ENCODE peak calls at places on chromosome 2, in eight cellular contexts. Y is small intestine, N is ovary, T is PC-3, V is tibial artery, R is pancreas, U is psoas muscle, H is fibroblast of lung. E is an unnamed sample.

GRCh38 chr2:191165190-191165643 is 14.4 kb upstream of the STAT4 start:
- DNase-seq in R (no peak), U (no peak), T (peak; percentile 80), H (peak; percentile 45), Y (peak; percentile 56), N (no peak), V (no peak), E (no peak)

GRCh38 chr2:213317929-213318328 is 33.7 kb downstream of the SPAG16 start:
- DNase-seq in H (peak; percentile 84), R (no peak), T (peak; percentile 56), N (no peak), Y (no peak), V (no peak), U (no peak), E (no peak)

GRCh38 chr2:67600472-67600871 is 203.3 kb downstream of the ETAA1 start:
- DNase-seq in U (no peak), R (no peak), T (peak; percentile 15), H (peak; percentile 68), V (no peak), Y (no peak), N (no peak), E (no peak)

GRCh38 chr2:105582952-105583660 is 161.6 kb upstream of the NCK2 start:
- DNase-seq in T (no peak), U (no peak), H (no peak), R (peak; percentile 37), N (no peak), V (no peak), Y (peak; percentile 98), E (no peak)

GRCh38 chr2:23384551-23385349 is at the start of gene KLHL29:
- DNase-seq in N (peak; percentile 94), T (peak; percentile 74), R (peak; percentile 72), Y (peak; percentile 65), V (peak; percentile 85), U (peak; percentile 94), H (peak; percentile 62), E (peak; percentile 85)

GRCh38 chr2:50401772-50402653 is 629.9 kb downstream of the NRXN1 start:
- DNase-seq in V (peak; percentile 20), N (no peak), R (peak; percentile 7), T (peak; percentile 75), Y (peak; percentile 25), U (no peak), H (peak; percentile 50), E (peak; percentile 59)

GRCh38 chr2:229104863-229105468 is 166.1 kb downstream of the PID1 start:
- DNase-seq in T (no peak), N (no peak), H (no peak), R (no peak), U (no peak), V (no peak), Y (no peak), E (no peak)

GRCh38 chr2:111617804-111618576 is 266.0 kb downstream of the ANAPC1 start:
- DNase-seq in N (no peak), T (no peak), U (peak; percentile 68), H (no peak), V (peak; percentile 74), R (no peak), Y (no peak), E (no peak)

GRCh38 chr2:2647156-2647555 is 316.1 kb upstream of the MYT1L start:
- DNase-seq in H (peak; percentile 47), Y (peak; percentile 59), R (no peak), V (no peak), T (peak; percentile 61), N (no peak), U (no peak), E (no peak)

GRCh38 chr2:108534577-108535379 is 508 bp downstream of the LIMS1 start:
- DNase-seq in N (no peak), Y (peak; percentile 43), R (peak; percentile 10), T (peak; percentile 48), V (peak; percentile 34), H (peak; percentile 42), U (peak; percentile 68), E (peak; percentile 40)

GRCh38 chr2:161158882-161159281 is 1.3 kb upstream of the TANK start:
- DNase-seq in U (no peak), R (no peak), T (no peak), N (no peak), V (no peak), H (no peak), Y (no peak), E (no peak)

GRCh38 chr2:238462782-238463396 is 36.2 kb downstream of the ASB1 start:
- DNase-seq in V (no peak), Y (peak; percentile 73), N (no peak), R (no peak), H (peak; percentile 42), U (no peak), T (peak; percentile 73), E (no peak)

GRCh38 chr2:124489686-124490085 is 464.6 kb downstream of the CNTNAP5 start:
- DNase-seq in U (no peak), V (no peak), Y (no peak), R (no peak), N (no peak), T (no peak), H (no peak), E (no peak)

GRCh38 chr2:31962757-31963361 is 47.9 kb downstream of the MEMO1 start:
- DNase-seq in Y (no peak), T (peak; percentile 14), R (no peak), V (no peak), N (no peak), U (no peak), H (no peak), E (no peak)

GRCh38 chr2:145563752-145564615 is 1044.1 kb upstream of the ZEB2 start:
- DNase-seq in H (peak; percentile 87), R (peak; percentile 50), N (no peak), Y (no peak), V (no peak), U (no peak), T (peak; percentile 49), E (no peak)

GRCh38 chr2:222568866-222569265 is 87.0 kb downstream of the FARSB start:
- DNase-seq in H (peak; percentile 81), Y (no peak), N (peak; percentile 31), V (no peak), R (no peak), U (peak; percentile 70), T (peak; percentile 78), E (no peak)

GRCh38 chr2:220736778-220737177 is 835.3 kb downstream of the EPHA4 start:
- DNase-seq in Y (no peak), N (no peak), U (no peak), T (no peak), H (no peak), V (no peak), R (no peak), E (no peak)
- H3K27ac ChIP-seq in Y (no peak overlapping the region), N (no peak overlapping the region), U (no peak overlapping the region), T (no peak overlapping the region), H (no peak overlapping the region), V (no peak overlapping the region), R (no peak overlapping the region), E (no peak overlapping the region)

GRCh38 chr2:62343206-62343605 is 147.3 kb downstream of the B3GNT2 start:
- DNase-seq in R (no peak), V (no peak), T (no peak), H (no peak), N (no peak), U (no peak), Y (no peak), E (no peak)

GRCh38 chr2:62343636-62344349 is 147.9 kb downstream of the B3GNT2 start:
- DNase-seq in N (no peak), H (no peak), T (peak; percentile 8), U (no peak), V (no peak), R (no peak), Y (peak; percentile 80), E (no peak)

GRCh38 chr2:62339413-62339812 is 143.5 kb downstream of the B3GNT2 start:
- DNase-seq in N (no peak), T (no peak), R (no peak), H (no peak), Y (no peak), U (no peak), V (no peak), E (no peak)

GRCh38 chr2:62339837-62340236 is 143.9 kb downstream of the B3GNT2 start:
- DNase-seq in V (no peak), U (no peak), Y (no peak), R (no peak), N (no peak), H (no peak), T (no peak), E (no peak)

GRCh38 chr2:62340981-62341624 is 145.2 kb downstream of the B3GNT2 start:
- DNase-seq in Y (no peak), U (no peak), H (peak; percentile 4), R (peak; percentile 10), T (peak; percentile 48), V (no peak), N (no peak), E (peak; percentile 29)
- H3K27ac ChIP-seq in Y (no peak overlapping the region), U (no peak overlapping the region), H (no peak overlapping the region), R (no peak overlapping the region), T (no peak overlapping the region), V (no peak overlapping the region), N (no peak overlapping the region), E (no peak overlapping the region)

GRCh38 chr2:40281021-40281940 is 170.6 kb downstream of the SLC8A1 start:
- DNase-seq in N (no peak), Y (peak; percentile 25), V (no peak), T (peak; percentile 47), H (peak; percentile 90), U (no peak), R (no peak), E (no peak)

GRCh38 chr2:40276076-40276475 is 175.8 kb downstream of the SLC8A1 start:
- DNase-seq in N (no peak), T (no peak), V (no peak), R (no peak), Y (no peak), U (no peak), H (no peak), E (no peak)

GRCh38 chr2:40279479-40279878 is 172.4 kb downstream of the SLC8A1 start:
- DNase-seq in V (no peak), Y (no peak), H (no peak), R (no peak), T (no peak), N (no peak), U (no peak), E (no peak)

GRCh38 chr2:40282428-40282827 is 169.5 kb downstream of the SLC8A1 start:
- DNase-seq in U (no peak), R (no peak), Y (no peak), V (no peak), N (no peak), T (no peak), H (no peak), E (no peak)

GRCh38 chr2:40279001-40279400 is 172.9 kb downstream of the SLC8A1 start:
- DNase-seq in T (no peak), Y (peak; percentile 19), H (no peak), U (no peak), V (no peak), N (no peak), R (no peak), E (no peak)
- H3K27ac ChIP-seq in T (no peak overlapping the region), Y (no peak overlapping the region), H (no peak overlapping the region), U (no peak overlapping the region), V (peak overlapping the region; percentile 51), N (no peak overlapping the region), R (no peak overlapping the region), E (no peak overlapping the region)

DNA sequence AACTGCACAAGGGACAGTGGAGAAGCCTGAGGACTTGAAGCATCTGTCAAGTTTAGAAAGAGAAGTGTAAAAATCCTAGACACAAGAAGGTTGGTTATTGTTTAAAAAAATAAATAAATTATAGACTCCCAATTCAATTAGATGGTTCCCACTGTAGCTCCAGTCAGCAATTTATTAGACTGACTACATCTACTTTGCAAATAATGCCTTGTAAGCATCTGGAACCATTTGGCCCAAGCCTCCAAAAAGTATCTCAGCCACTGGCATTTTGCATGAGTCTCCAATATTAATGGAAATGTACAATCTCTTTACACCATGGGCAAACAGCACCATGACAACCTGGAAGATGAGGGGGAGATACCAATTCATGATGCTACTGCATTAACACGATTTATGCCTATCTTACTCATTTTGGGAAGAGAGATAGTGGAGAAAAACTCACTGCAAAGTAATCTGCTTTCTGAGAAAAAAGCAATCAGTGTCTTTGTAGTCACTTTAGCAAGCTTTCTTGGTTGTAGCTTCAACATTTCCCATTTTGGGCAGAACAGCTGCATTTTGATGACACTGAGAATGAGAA is 2.8 kb downstream of the NYAP2 start:
- DNase-seq in U (no peak), N (no peak), V (no peak), Y (no peak), T (no peak), R (no peak), H (no peak), E (no peak)
- H3K27ac ChIP-seq in U (no peak overlapping the region), N (no peak overlapping the region), V (no peak overlapping the region), Y (no peak overlapping the region), T (no peak overlapping the region), R (no peak overlapping the region), H (no peak overlapping the region), E (no peak overlapping the region)